ENCODE peak calls at places on chromosomes 7 and 10, in six cellular contexts. One of them, this sample, is unnamed.
A peak's percentile ranks its signal among the peaks of the same experiment; 100 is the strongest.

GRCh38 chr10:104090597-104090996 is 4.9 kb upstream of the COL17A1 start:
- DNase-seq in fibroblast of pulmonary artery: peak; percentile 19
- DNase-seq in gastrocnemius medialis: no peak
- DNase-seq in colonic mucosa: no peak
- DNase-seq in GM12864: no peak
- DNase-seq in heart left ventricle: no peak
- DNase-seq in this sample: no peak

GRCh38 chr7:85750454-85750949 is 563.6 kb upstream of the SEMA3D start:
- DNase-seq in colonic mucosa: peak; percentile 28
- DNase-seq in heart left ventricle: no peak
- DNase-seq in gastrocnemius medialis: no peak
- DNase-seq in fibroblast of pulmonary artery: peak; percentile 64
- DNase-seq in GM12864: no peak
- DNase-seq in this sample: no peak

GRCh38 chr10:124892905-124893304 is 49.0 kb upstream of the ZRANB1 start:
- DNase-seq in gastrocnemius medialis: no peak
- DNase-seq in heart left ventricle: no peak
- DNase-seq in colonic mucosa: no peak
- DNase-seq in GM12864: no peak
- DNase-seq in fibroblast of pulmonary artery: no peak
- DNase-seq in this sample: no peak

GRCh38 chr7:108592633-108593277 is 23.1 kb downstream of the DNAJB9 start:
- DNase-seq in fibroblast of pulmonary artery: peak; percentile 26
- DNase-seq in GM12864: no peak
- DNase-seq in gastrocnemius medialis: no peak
- DNase-seq in heart left ventricle: no peak
- DNase-seq in colonic mucosa: no peak
- DNase-seq in this sample: no peak

GRCh38 chr10:28728396-28728795 is 51.1 kb downstream of the BAMBI start:
- DNase-seq in gastrocnemius medialis: no peak
- DNase-seq in colonic mucosa: no peak
- DNase-seq in heart left ventricle: no peak
- DNase-seq in GM12864: no peak
- DNase-seq in fibroblast of pulmonary artery: no peak
- DNase-seq in this sample: no peak

GRCh38 chr10:812787-813186 is 118.7 kb downstream of the LARP4B start:
- DNase-seq in heart left ventricle: no peak
- DNase-seq in fibroblast of pulmonary artery: no peak
- DNase-seq in gastrocnemius medialis: no peak
- DNase-seq in colonic mucosa: no peak
- DNase-seq in GM12864: no peak
- DNase-seq in this sample: no peak

GRCh38 chr10:100715445-100716385 is 29.7 kb upstream of the PAX2 start:
- DNase-seq in gastrocnemius medialis: no peak
- DNase-seq in GM12864: no peak
- DNase-seq in fibroblast of pulmonary artery: no peak
- DNase-seq in heart left ventricle: no peak
- DNase-seq in colonic mucosa: no peak
- DNase-seq in this sample: peak; percentile 47

GRCh38 chr10:87771871-87772500 is 46.0 kb downstream of the ATAD1 start:
- DNase-seq in GM12864: no peak
- DNase-seq in colonic mucosa: no peak
- DNase-seq in gastrocnemius medialis: no peak
- DNase-seq in heart left ventricle: no peak
- DNase-seq in fibroblast of pulmonary artery: peak; percentile 62
- DNase-seq in this sample: no peak

GRCh38 chr10:119103687-119104652 is at the start of gene DENND10:
- DNase-seq in gastrocnemius medialis: peak; percentile 73
- DNase-seq in colonic mucosa: peak; percentile 86
- DNase-seq in GM12864: no peak
- DNase-seq in fibroblast of pulmonary artery: peak; percentile 84
- DNase-seq in heart left ventricle: peak; percentile 80
- DNase-seq in this sample: peak; percentile 79

GRCh38 chr10:103473261-103473671 is 5.8 kb downstream of the CALHM3 start:
- DNase-seq in gastrocnemius medialis: no peak
- DNase-seq in heart left ventricle: no peak
- DNase-seq in GM12864: no peak
- DNase-seq in colonic mucosa: no peak
- DNase-seq in fibroblast of pulmonary artery: no peak
- DNase-seq in this sample: no peak

GRCh38 chr7:71237945-71238344 is 106.0 kb downstream of the GALNT17 start:
- DNase-seq in heart left ventricle: peak; percentile 54
- DNase-seq in colonic mucosa: no peak
- DNase-seq in GM12864: no peak
- DNase-seq in gastrocnemius medialis: no peak
- DNase-seq in fibroblast of pulmonary artery: no peak
- DNase-seq in this sample: peak; percentile 60

GRCh38 chr7:71235263-71235662 is 103.3 kb downstream of the GALNT17 start:
- DNase-seq in colonic mucosa: no peak
- DNase-seq in gastrocnemius medialis: no peak
- DNase-seq in GM12864: no peak
- DNase-seq in fibroblast of pulmonary artery: no peak
- DNase-seq in heart left ventricle: no peak
- DNase-seq in this sample: no peak

GRCh38 chr7:71236488-71237179 is 104.7 kb downstream of the GALNT17 start:
- DNase-seq in gastrocnemius medialis: no peak
- DNase-seq in GM12864: no peak
- DNase-seq in heart left ventricle: no peak
- DNase-seq in colonic mucosa: no peak
- DNase-seq in fibroblast of pulmonary artery: no peak
- DNase-seq in this sample: peak; percentile 50

GRCh38 chr7:71238541-71238940 is 106.6 kb downstream of the GALNT17 start:
- DNase-seq in gastrocnemius medialis: no peak
- DNase-seq in GM12864: no peak
- DNase-seq in fibroblast of pulmonary artery: no peak
- DNase-seq in colonic mucosa: no peak
- DNase-seq in heart left ventricle: no peak
- DNase-seq in this sample: no peak

DNA sequence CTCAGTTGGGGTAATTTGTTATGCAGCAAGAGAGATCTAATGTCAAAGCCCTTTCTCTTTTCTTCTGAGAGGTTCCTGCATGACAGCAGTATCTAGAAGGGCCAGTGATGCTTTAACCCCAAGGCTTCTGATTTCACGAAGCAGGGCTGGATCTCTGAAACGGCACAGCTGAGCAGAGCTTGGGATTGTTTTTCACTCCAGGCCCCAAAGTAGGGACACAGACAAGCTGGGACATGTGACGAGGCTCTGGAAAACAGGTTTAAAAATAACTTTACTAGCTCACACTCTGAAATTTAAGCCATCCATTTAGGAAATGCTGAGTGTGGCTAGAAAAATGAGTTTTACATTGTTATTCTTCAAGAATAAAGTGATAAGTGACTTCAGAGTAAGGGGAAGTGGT is 107.6 kb downstream of the GALNT17 start:
- DNase-seq in GM12864: no peak
- DNase-seq in heart left ventricle: no peak
- DNase-seq in fibroblast of pulmonary artery: no peak
- DNase-seq in gastrocnemius medialis: peak; percentile 49
- DNase-seq in colonic mucosa: no peak
- DNase-seq in this sample: no peak
- H3K4me3 ChIP-seq in GM12864: no peak overlapping the region
- H3K4me3 ChIP-seq in heart left ventricle: no peak overlapping the region
- H3K4me3 ChIP-seq in fibroblast of pulmonary artery: no peak overlapping the region
- H3K4me3 ChIP-seq in gastrocnemius medialis: no peak overlapping the region
- H3K4me3 ChIP-seq in colonic mucosa: no peak overlapping the region
- H3K4me3 ChIP-seq in this sample: no peak overlapping the region

GRCh38 chr10:30861217-30861616 is 170.4 kb downstream of the ZNF438 start:
- DNase-seq in gastrocnemius medialis: no peak
- DNase-seq in colonic mucosa: no peak
- DNase-seq in fibroblast of pulmonary artery: no peak
- DNase-seq in heart left ventricle: no peak
- DNase-seq in GM12864: no peak
- DNase-seq in this sample: no peak

GRCh38 chr10:30861976-30862375 is 169.7 kb downstream of the ZNF438 start:
- DNase-seq in fibroblast of pulmonary artery: no peak
- DNase-seq in colonic mucosa: no peak
- DNase-seq in GM12864: no peak
- DNase-seq in gastrocnemius medialis: no peak
- DNase-seq in heart left ventricle: no peak
- DNase-seq in this sample: no peak

GRCh38 chr10:30855131-30855530 is 176.5 kb downstream of the ZNF438 start:
- DNase-seq in colonic mucosa: no peak
- DNase-seq in fibroblast of pulmonary artery: no peak
- DNase-seq in GM12864: no peak
- DNase-seq in gastrocnemius medialis: no peak
- DNase-seq in heart left ventricle: no peak
- DNase-seq in this sample: no peak

GRCh38 chr10:30857803-30858202 is 173.9 kb downstream of the ZNF438 start:
- DNase-seq in colonic mucosa: peak; percentile 40
- DNase-seq in gastrocnemius medialis: peak; percentile 83
- DNase-seq in heart left ventricle: peak; percentile 87
- DNase-seq in GM12864: no peak
- DNase-seq in fibroblast of pulmonary artery: peak; percentile 98
- DNase-seq in this sample: peak; percentile 89

GRCh38 chr10:30858499-30858898 is 173.2 kb downstream of the ZNF438 start:
- DNase-seq in heart left ventricle: no peak
- DNase-seq in GM12864: no peak
- DNase-seq in colonic mucosa: no peak
- DNase-seq in fibroblast of pulmonary artery: peak; percentile 87
- DNase-seq in gastrocnemius medialis: no peak
- DNase-seq in this sample: no peak
- H3K4me3 ChIP-seq in heart left ventricle: no peak overlapping the region
- H3K4me3 ChIP-seq in GM12864: no peak overlapping the region
- H3K4me3 ChIP-seq in colonic mucosa: no peak overlapping the region
- H3K4me3 ChIP-seq in fibroblast of pulmonary artery: no peak overlapping the region
- H3K4me3 ChIP-seq in gastrocnemius medialis: no peak overlapping the region
- H3K4me3 ChIP-seq in this sample: no peak overlapping the region

GRCh38 chr7:136399378-136399777 is 422.2 kb upstream of the MTPN start:
- DNase-seq in GM12864: no peak
- DNase-seq in gastrocnemius medialis: no peak
- DNase-seq in fibroblast of pulmonary artery: no peak
- DNase-seq in heart left ventricle: no peak
- DNase-seq in colonic mucosa: no peak
- DNase-seq in this sample: no peak
- H3K4me3 ChIP-seq in GM12864: no peak overlapping the region
- H3K4me3 ChIP-seq in gastrocnemius medialis: no peak overlapping the region
- H3K4me3 ChIP-seq in fibroblast of pulmonary artery: no peak overlapping the region
- H3K4me3 ChIP-seq in heart left ventricle: no peak overlapping the region
- H3K4me3 ChIP-seq in colonic mucosa: no peak overlapping the region
- H3K4me3 ChIP-seq in this sample: no peak overlapping the region

GRCh38 chr7:2734761-2735571 is 47.0 kb downstream of the AMZ1 start:
- DNase-seq in GM12864: no peak
- DNase-seq in heart left ventricle: peak; percentile 65
- DNase-seq in gastrocnemius medialis: no peak
- DNase-seq in colonic mucosa: no peak
- DNase-seq in fibroblast of pulmonary artery: no peak
- DNase-seq in this sample: peak; percentile 65
- H3K4me3 ChIP-seq in GM12864: no peak overlapping the region
- H3K4me3 ChIP-seq in heart left ventricle: no peak overlapping the region
- H3K4me3 ChIP-seq in gastrocnemius medialis: no peak overlapping the region
- H3K4me3 ChIP-seq in colonic mucosa: no peak overlapping the region
- H3K4me3 ChIP-seq in fibroblast of pulmonary artery: no peak overlapping the region
- H3K4me3 ChIP-seq in this sample: no peak overlapping the region

DNA sequence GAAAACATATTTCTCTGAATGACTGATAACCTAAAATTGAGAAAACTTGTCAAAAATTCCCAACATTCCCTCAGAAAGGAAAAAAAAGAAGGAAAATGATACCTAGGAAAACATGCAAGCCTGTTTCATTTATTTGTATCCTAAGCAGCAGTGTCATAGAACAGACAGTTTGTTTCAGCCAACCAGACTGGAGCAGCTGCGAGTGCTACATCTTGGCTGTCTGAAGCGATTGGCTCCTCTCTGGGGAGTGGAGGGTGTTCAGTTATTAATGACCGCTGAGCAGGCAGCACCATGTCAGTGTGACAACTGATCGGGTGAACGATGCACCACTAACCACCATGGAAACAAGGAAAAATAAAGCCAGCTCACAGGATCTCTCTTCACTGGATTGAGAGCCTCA is at the start of gene LRRN3:
- DNase-seq in heart left ventricle: peak; percentile 53
- DNase-seq in GM12864: no peak
- DNase-seq in gastrocnemius medialis: peak; percentile 50
- DNase-seq in colonic mucosa: no peak
- DNase-seq in fibroblast of pulmonary artery: peak; percentile 57
- DNase-seq in this sample: peak; percentile 65
- H3K4me3 ChIP-seq in heart left ventricle: peak within 1 kb of the TSS; percentile 59
- H3K4me3 ChIP-seq in GM12864: no peak within 1 kb of the TSS
- H3K4me3 ChIP-seq in gastrocnemius medialis: peak within 1 kb of the TSS; percentile 50
- H3K4me3 ChIP-seq in colonic mucosa: no peak within 1 kb of the TSS
- H3K4me3 ChIP-seq in fibroblast of pulmonary artery: peak within 1 kb of the TSS; percentile 47
- H3K4me3 ChIP-seq in this sample: peak within 1 kb of the TSS; percentile 98

GRCh38 chr10:72108811-72109618 is 20.7 kb upstream of the SPOCK2 start:
- DNase-seq in gastrocnemius medialis: no peak
- DNase-seq in GM12864: no peak
- DNase-seq in heart left ventricle: no peak
- DNase-seq in colonic mucosa: no peak
- DNase-seq in fibroblast of pulmonary artery: no peak
- DNase-seq in this sample: no peak
- H3K4me3 ChIP-seq in gastrocnemius medialis: no peak overlapping the region
- H3K4me3 ChIP-seq in GM12864: no peak overlapping the region
- H3K4me3 ChIP-seq in heart left ventricle: no peak overlapping the region
- H3K4me3 ChIP-seq in colonic mucosa: no peak overlapping the region
- H3K4me3 ChIP-seq in fibroblast of pulmonary artery: no peak overlapping the region
- H3K4me3 ChIP-seq in this sample: no peak overlapping the region

DNA sequence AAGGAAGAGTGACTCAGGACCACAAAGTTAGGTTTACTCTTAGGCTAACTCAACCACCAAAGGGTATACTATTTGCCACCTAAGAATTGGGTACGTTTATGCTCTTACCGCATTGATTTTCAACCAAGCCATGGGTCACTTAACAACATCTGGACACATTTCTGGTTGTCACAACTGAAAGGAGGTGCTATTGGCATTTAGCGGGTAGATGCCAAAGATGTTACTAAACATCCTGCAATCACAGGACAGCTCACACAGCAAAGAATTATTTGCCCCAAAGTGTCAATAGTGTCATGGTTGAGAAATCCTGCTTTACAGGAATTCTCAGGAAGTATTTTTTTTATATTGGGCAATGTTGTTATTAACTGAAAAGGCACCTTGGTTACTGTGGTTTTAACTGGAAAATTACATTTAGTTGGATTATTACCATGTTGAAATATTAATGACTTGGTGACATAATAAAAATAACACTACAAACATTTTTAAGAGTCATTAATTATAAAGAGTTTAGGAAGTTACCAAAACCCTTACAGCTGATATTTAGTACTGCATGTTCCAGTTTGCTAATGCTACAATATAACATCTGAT is 185.0 kb upstream of the TMEM196 start:
- DNase-seq in gastrocnemius medialis: no peak
- DNase-seq in fibroblast of pulmonary artery: peak; percentile 94
- DNase-seq in GM12864: no peak
- DNase-seq in colonic mucosa: no peak
- DNase-seq in heart left ventricle: no peak
- DNase-seq in this sample: no peak
- H3K4me3 ChIP-seq in gastrocnemius medialis: no peak overlapping the region
- H3K4me3 ChIP-seq in fibroblast of pulmonary artery: no peak overlapping the region
- H3K4me3 ChIP-seq in GM12864: no peak overlapping the region
- H3K4me3 ChIP-seq in colonic mucosa: no peak overlapping the region
- H3K4me3 ChIP-seq in heart left ventricle: no peak overlapping the region
- H3K4me3 ChIP-seq in this sample: no peak overlapping the region

This sample was measured in right cardiac atrium.